ENCODE peak calls at places on chromosomes 13 and 19, in four cellular contexts. G, L, H and O are unnamed samples. For H3K4me1 and H3K9me3, the result is how much of the 10 kb centered on the place peaks cover.

GRCh38 chr13:32443111-32443510 is 15.2 kb upstream of the N4BP2L1 start:
- DNase-seq in L (peak), G (peak), H (peak), O (peak)

GRCh38 chr13:98773053-98773452 is 20.6 kb upstream of the SLC15A1 start:
- DNase-seq in L (peak), G (no peak), H (no peak), O (no peak)

GRCh38 chr19:18861917-18862316 is 30.2 kb downstream of the UPF1 start:
- DNase-seq in L (no peak), G (no peak), H (no peak), O (no peak)

GRCh38 chr19:53328967-53329366 is 4.6 kb upstream of the ZNF845 start:
- DNase-seq in H (no peak), L (no peak), G (peak), O (no peak)

GRCh38 chr19:29542776-29543175 is 17.0 kb downstream of the VSTM2B start:
- DNase-seq in G (no peak), L (no peak), H (no peak), O (no peak)

GRCh38 chr19:40596608-40597328 is 4.4 kb upstream of the LTBP4 start:
- DNase-seq in G (peak), L (no peak), H (peak), O (no peak)

GRCh38 chr19:6020166-6020967 is 42.4 kb upstream of the RANBP3 start:
- DNase-seq in G (peak), H (no peak), L (no peak), O (no peak)

GRCh38 chr13:98485561-98485960 is 91.3 kb downstream of the STK24 start:
- DNase-seq in G (no peak), L (no peak), H (no peak), O (no peak)

GRCh38 chr19:1130801-1131717 is 27.3 kb downstream of the GPX4 start:
- DNase-seq in H (peak), L (no peak), G (no peak), O (peak)

GRCh38 chr19:10422846-10423245 is 2.5 kb downstream of the PDE4A start:
- DNase-seq in G (no peak), L (no peak), H (no peak), O (no peak)

GRCh38 chr19:10421240-10421948 is 1.1 kb downstream of the PDE4A start:
- DNase-seq in L (no peak), H (no peak), G (no peak), O (no peak)

GRCh38 chr19:10421981-10422461 is 1.7 kb downstream of the PDE4A start:
- DNase-seq in L (no peak), H (no peak), G (no peak), O (no peak)

GRCh38 chr19:10427169-10427568 is 6.8 kb downstream of the PDE4A start:
- DNase-seq in H (no peak), G (no peak), L (no peak), O (no peak)

GRCh38 chr19:10424011-10424637 is 3.8 kb downstream of the PDE4A start:
- DNase-seq in H (peak), G (peak), L (peak), O (peak)
- H3K4me1 ChIP-seq in H (under half), G (under half), L (under half), O (half or more)

GRCh38 chr19:15519433-15519976 is 11.2 kb downstream of the CYP4F22 start:
- DNase-seq in G (no peak), H (no peak), L (no peak), O (no peak)
- H3K9me3 ChIP-seq in G (under half), H (under half), L (under half), O (under half)

DNA sequence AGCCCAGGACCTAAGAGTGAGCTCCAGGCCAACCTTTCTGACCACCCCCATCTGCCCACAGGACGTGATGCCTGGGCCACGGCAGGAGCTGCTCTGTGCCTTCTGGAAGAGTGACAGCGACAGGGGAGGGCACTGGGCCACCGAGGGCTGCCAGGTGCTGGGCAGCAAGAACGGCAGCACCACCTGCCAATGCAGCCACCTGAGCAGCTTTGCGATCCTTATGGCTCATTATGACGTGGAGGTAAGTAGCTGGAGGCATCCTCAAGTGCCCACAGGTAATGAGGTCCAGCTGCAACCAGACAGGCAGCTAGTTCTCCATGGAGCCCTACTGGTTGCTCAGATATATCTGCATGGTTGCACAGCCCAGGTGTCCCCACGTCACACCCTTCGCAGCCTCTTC is 14.8 kb downstream of the DDX39A start:
- DNase-seq in G (no peak), L (no peak), H (no peak), O (no peak)
- H3K27ac ChIP-seq in G (no peak), L (no peak), H (no peak), O (no peak)

GRCh38 chr19:3908266-3909054 is 24.4 kb upstream of the NMRK2 start:
- DNase-seq in H (no peak), G (no peak), L (no peak), O (no peak)

GRCh38 chr19:3902317-3902973 is 22.0 kb downstream of the ATCAY start:
- DNase-seq in H (no peak), G (no peak), L (no peak), O (no peak)

GRCh38 chr19:3907626-3908265 is 25.1 kb upstream of the NMRK2 start:
- DNase-seq in L (no peak), G (no peak), H (no peak), O (no peak)

GRCh38 chr19:3899531-3900294 is 19.2 kb downstream of the ATCAY start:
- DNase-seq in L (no peak), H (no peak), G (no peak), O (no peak)

GRCh38 chr19:3904233-3904632 is 23.7 kb downstream of the ATCAY start:
- DNase-seq in H (no peak), G (no peak), L (no peak), O (no peak)
- H3K4me1 ChIP-seq in H (under half), G (under half), L (under half), O (under half)

DNA sequence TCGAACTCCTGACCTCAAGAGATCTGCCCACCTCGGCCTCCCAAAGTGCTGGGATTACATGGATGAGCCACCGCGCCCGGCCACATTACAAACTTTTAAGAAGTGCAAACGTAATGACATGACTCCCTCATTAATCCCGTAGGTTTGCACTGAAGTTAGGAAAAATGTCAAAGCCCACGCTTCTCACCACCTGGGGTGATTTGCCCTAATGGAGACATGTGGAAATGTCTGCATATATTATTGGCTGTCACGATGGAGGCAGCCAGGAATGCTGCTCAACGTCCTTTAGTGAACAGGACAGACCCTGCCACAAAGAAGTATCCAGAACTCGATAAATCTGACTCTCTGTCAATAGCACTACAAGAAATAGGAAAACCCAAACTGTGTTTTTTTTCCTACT is 21.0 kb downstream of the NLRP9 start:
- DNase-seq in G (no peak), H (no peak), L (no peak), O (no peak)
- H3K9me3 ChIP-seq in G (under half), H (under half), L (under half), O (under half)

DNA sequence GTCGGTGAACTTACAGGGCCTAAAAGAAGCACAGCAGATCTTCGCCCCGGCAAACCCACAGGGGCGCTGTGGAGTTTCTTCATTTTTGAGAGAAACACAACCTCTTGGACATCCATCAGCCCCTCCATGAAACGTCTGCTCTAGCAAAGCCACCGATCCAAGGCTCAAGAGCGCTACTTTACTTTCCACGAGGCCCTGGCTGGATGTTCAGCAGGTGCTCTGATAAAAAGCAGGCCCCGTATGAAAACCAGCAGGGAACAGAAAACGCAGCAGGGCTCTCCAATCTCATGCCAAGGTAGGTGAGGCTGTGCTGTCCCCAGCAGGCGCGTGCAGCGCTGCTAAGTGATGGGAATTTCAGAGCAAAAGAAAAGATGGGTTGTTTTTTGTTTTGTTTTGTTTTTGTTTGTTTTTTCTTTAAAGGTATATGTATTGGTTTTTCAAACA is 86.7 kb downstream of the IRS2 start:
- DNase-seq in H (no peak), L (no peak), G (no peak), O (no peak)
- H3K27ac ChIP-seq in H (no peak), L (no peak), G (no peak), O (no peak)

GRCh38 chr19:14113762-14114414 is 3.7 kb downstream of the PRKACA start:
- DNase-seq in H (no peak), L (peak), G (no peak), O (peak)

GRCh38 chr19:14112809-14113385 is 4.7 kb downstream of the PRKACA start:
- DNase-seq in L (peak), G (no peak), H (no peak), O (no peak)

GRCh38 chr19:14115761-14116160 is 1.8 kb downstream of the PRKACA start:
- DNase-seq in G (no peak), H (no peak), L (peak), O (no peak)

GRCh38 chr19:14114854-14115253 is 2.7 kb downstream of the PRKACA start:
- DNase-seq in L (peak), G (peak), H (no peak), O (peak)

DNA sequence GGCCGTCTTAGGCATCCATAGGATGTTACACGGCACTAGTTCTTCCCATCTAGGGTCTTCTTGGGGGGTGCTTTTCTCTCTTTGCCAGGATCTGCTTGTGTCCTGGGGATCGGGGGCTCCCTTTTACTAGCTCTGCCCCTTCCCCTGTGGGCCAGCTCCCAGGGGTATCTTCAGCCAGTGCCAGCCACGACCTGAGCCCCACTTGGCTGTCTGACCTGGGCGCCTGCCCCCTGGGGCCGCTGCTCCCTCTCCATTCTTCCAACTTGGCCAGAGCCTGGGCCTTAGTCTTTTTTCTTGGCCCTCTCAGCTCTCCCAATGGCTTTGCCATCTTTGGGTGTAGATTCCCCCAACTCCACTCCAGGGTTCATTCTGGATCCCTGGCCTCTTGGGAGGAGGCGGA is 3.1 kb downstream of the PRKACA start:
- DNase-seq in H (no peak), L (no peak), G (no peak), O (no peak)
- H3K4me1 ChIP-seq in H (under half), L (under half), G (half or more), O (under half)

DNA sequence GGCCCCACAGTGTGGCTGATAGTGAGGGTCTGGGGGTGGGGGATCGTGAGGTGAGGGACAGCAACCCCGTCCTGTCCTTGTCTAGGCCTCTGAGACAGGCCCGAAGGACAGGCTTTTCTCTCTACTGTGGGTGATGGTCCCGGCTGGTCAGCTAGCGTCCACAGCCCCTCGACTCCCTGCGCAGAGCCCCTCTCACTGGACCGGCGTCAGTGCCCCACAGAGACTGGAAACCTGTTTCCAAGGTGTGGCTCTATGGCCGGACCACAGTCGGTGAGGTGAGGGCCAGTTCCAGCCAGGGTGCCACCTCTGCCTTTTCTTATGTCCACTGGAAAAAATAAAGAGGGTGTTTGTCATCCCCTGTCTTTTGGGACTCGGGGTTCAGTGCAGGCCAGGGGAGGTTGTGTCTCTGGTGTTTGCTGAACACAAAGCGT is 22.6 kb downstream of the ATP11A start:
- DNase-seq in H (no peak), L (no peak), G (no peak), O (no peak)
- H3K9me3 ChIP-seq in H (under half), L (under half), G (under half), O (under half)

DNA sequence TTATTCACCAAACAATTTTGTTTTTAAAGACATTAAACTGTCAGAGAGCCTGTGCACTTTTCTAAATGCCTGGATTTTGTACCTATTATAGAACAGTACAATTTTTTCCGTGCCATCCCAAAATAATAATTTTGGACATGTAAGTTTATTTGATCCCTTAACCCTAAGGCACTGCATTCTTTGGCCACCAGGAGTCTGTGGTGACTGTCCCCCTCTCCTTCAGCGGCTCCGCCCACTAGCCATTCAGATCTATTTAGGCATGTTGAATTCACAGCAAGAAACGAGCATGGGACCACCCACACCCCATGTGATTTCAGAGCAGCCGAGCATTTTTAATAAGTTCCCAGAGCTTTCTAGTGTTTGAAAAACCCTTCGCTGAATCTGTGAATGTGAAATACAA is 567.5 kb downstream of the MYO16 start:
- DNase-seq in G (no peak), L (peak), H (no peak), O (no peak)
- H3K27ac ChIP-seq in G (no peak), L (no peak), H (no peak), O (no peak)